ENCODE peak calls at places on chromosomes 16 and 17, in eight cellular contexts. O is NCI-H460; L is NCI-H524; U is epithelial cell of esophagus; J is activated CD4-positive, alpha-beta T cell treated with anti-CD3 and anti-CD28 coated beads, Interleukin-2, amount 10 ng/mL, durations not matched to agents 24 days and 14 days; P is NCI-H1417; K is anterior cingulate cortex; Q is K562. D is an unnamed sample.

GRCh38 chr16:86772231-86772510 is 193.8 kb downstream of the FOXL1 start:
- DNase-seq in O (no peak), L (no peak), U (no peak), J (no peak), P (no peak), K (no peak), Q (no peak), D (no peak)

GRCh38 chr17:67608691-67609090 is 109.0 kb upstream of the NOL11 start:
- DNase-seq in O (no peak), L (no peak), U (peak), J (no peak), P (no peak), K (no peak), Q (no peak), D (peak)

GRCh38 chr17:41519501-41520224 is 973 bp upstream of the KRT15 start:
- DNase-seq in O (no peak), L (peak), U (peak), J (no peak), P (no peak), K (no peak), Q (peak), D (peak)

GRCh38 chr17:12745481-12745880 is 43.8 kb upstream of the ARHGAP44 start:
- DNase-seq in O (no peak), L (no peak), U (no peak), J (no peak), P (no peak), K (no peak), Q (no peak), D (no peak)

GRCh38 chr17:78529871-78530670 is 47.1 kb downstream of the DNAH17 start:
- DNase-seq in O (no peak), L (peak), U (no peak), J (no peak), P (peak), K (no peak), Q (no peak), D (no peak)

GRCh38 chr16:89363621-89364393 is 126.6 kb downstream of the ANKRD11 start:
- DNase-seq in O (no peak), L (peak), U (peak), J (peak), P (no peak), K (no peak), Q (no peak), D (peak)

GRCh38 chr16:48607056-48607825 is 2.7 kb downstream of the N4BP1 start:
- DNase-seq in O (no peak), L (no peak), U (peak), J (peak), P (no peak), K (no peak), Q (no peak), D (peak)

GRCh38 chr17:17758443-17758842 is 77.2 kb downstream of the RAI1 start:
- DNase-seq in O (no peak), L (peak), U (no peak), J (no peak), P (peak), K (no peak), Q (no peak), D (no peak)

GRCh38 chr16:14579266-14579665 is 50.8 kb downstream of the PARN start:
- DNase-seq in O (no peak), L (no peak), U (no peak), J (no peak), P (no peak), K (no peak), Q (no peak), D (no peak)

GRCh38 chr17:45132302-45132568 is at the start of gene PLCD3:
- DNase-seq in O (no peak), L (peak), U (no peak), J (no peak), P (no peak), K (no peak), Q (no peak), D (no peak)

GRCh38 chr17:16171613-16172012 is 43.7 kb downstream of the NCOR1 start:
- DNase-seq in O (no peak), L (no peak), U (peak), J (no peak), P (peak), K (no peak), Q (no peak), D (no peak)

GRCh38 chr16:69798466-69798865 is 36.3 kb downstream of the WWP2 start:
- DNase-seq in O (no peak), L (no peak), U (no peak), J (no peak), P (no peak), K (no peak), Q (no peak), D (no peak)

GRCh38 chr16:58338205-58338604 is 43.4 kb upstream of the PRSS54 start:
- DNase-seq in O (no peak), L (peak), U (no peak), J (no peak), P (no peak), K (no peak), Q (no peak), D (peak)

GRCh38 chr17:15981208-15981607 is 18.3 kb downstream of the ZSWIM7 start:
- DNase-seq in O (no peak), L (no peak), U (peak), J (no peak), P (no peak), K (no peak), Q (no peak), D (no peak)

GRCh38 chr17:70677783-70678647 is 508.7 kb downstream of the KCNJ2 start:
- DNase-seq in O (no peak), L (no peak), U (no peak), J (no peak), P (peak), K (no peak), Q (no peak), D (no peak)

GRCh38 chr17:82826956-82827355 is 12.9 kb downstream of the ZNF750 start:
- DNase-seq in O (no peak), L (no peak), U (no peak), J (no peak), P (no peak), K (no peak), Q (no peak), D (no peak)

GRCh38 chr17:61330174-61331150 is 69.2 kb upstream of the TBX2 start:
- DNase-seq in O (no peak), L (no peak), U (no peak), J (no peak), P (no peak), K (no peak), Q (no peak), D (no peak)

GRCh38 chr16:21634216-21634615 is 18.2 kb downstream of the IGSF6 start:
- DNase-seq in O (no peak), L (no peak), U (no peak), J (no peak), P (no peak), K (no peak), Q (no peak), D (no peak)

GRCh38 chr17:32590974-32591373 is 104.2 kb downstream of the CDK5R1 start:
- DNase-seq in O (no peak), L (peak), U (no peak), J (no peak), P (peak), K (no peak), Q (no peak), D (no peak)